ENCODE peak calls at places on chromosomes 11 and 22, in eight cellular contexts. D, X, A, E, Q, S, G and J are unnamed samples.

GRCh38 chr11:95697614-95698408 is 91.8 kb downstream of the FAM76B start:
- DNase-seq in D (no peak), X (no peak), A (no peak), E (no peak), Q (no peak), S (no peak), G (no peak), J (no peak)

GRCh38 chr11:11534981-11535380 is 86.8 kb downstream of the GALNT18 start:
- DNase-seq in D (no peak), X (no peak), A (no peak), E (no peak), Q (peak; percentile 41), S (no peak), G (no peak), J (no peak)

GRCh38 chr11:64150481-64151239 is 15.3 kb downstream of the MACROD1 start:
- DNase-seq in D (no peak), X (peak; percentile 70), A (no peak), E (no peak), Q (no peak), S (no peak), G (no peak), J (no peak)

GRCh38 chr11:100761806-100762205 is 74.7 kb downstream of the ARHGAP42 start:
- DNase-seq in D (no peak), X (no peak), A (no peak), E (no peak), Q (no peak), S (no peak), G (no peak), J (no peak)

GRCh38 chr11:82927264-82927880 is 25.8 kb downstream of the DDIAS start:
- DNase-seq in D (peak; percentile 19), X (no peak), A (no peak), E (no peak), Q (no peak), S (peak; percentile 52), G (peak; percentile 65), J (no peak)

GRCh38 chr11:118672865-118673264 is 6.6 kb downstream of the TREH start:
- DNase-seq in D (no peak), X (no peak), A (no peak), E (no peak), Q (no peak), S (peak; percentile 34), G (peak; percentile 31), J (no peak)

GRCh38 chr22:22520020-22520656 is at the start of gene ZNF280A:
- DNase-seq in D (peak; percentile 42), X (no peak), A (no peak), E (no peak), Q (no peak), S (peak; percentile 98), G (peak; percentile 87), J (no peak)

GRCh38 chr22:46010177-46010867 is 33.4 kb upstream of the WNT7B start:
- DNase-seq in D (no peak), X (no peak), A (no peak), E (peak; percentile 60), Q (no peak), S (no peak), G (no peak), J (peak; percentile 63)

GRCh38 chr11:64357904-64358535 is 942 bp upstream of the RPS6KA4 start:
- DNase-seq in D (no peak), X (peak; percentile 69), A (peak; percentile 32), E (peak; percentile 68), Q (no peak), S (peak; percentile 64), G (peak; percentile 56), J (no peak)

GRCh38 chr22:37641251-37641949 is 1.9 kb downstream of the SH3BP1 start:
- DNase-seq in D (no peak), X (no peak), A (peak; percentile 78), E (no peak), Q (peak; percentile 32), S (no peak), G (no peak), J (no peak)

GRCh38 chr11:45994421-45995341 is 72.2 kb downstream of the LARGE2 start:
- DNase-seq in D (no peak), X (no peak), A (no peak), E (no peak), Q (no peak), S (peak; percentile 78), G (no peak), J (no peak)

GRCh38 chr22:44815099-44816070 is 63.0 kb downstream of the ARHGAP8 start:
- DNase-seq in D (no peak), X (no peak), A (no peak), E (no peak), Q (no peak), S (no peak), G (no peak), J (no peak)

GRCh38 chr22:49307071-49307830 is 520.4 kb downstream of the BRD1 start:
- DNase-seq in D (no peak), X (peak; percentile 8), A (no peak), E (peak; percentile 53), Q (no peak), S (no peak), G (no peak), J (peak; percentile 48)

GRCh38 chr11:39442177-39442576 is 2017.3 kb downstream of the LRRC4C start:
- DNase-seq in D (no peak), X (no peak), A (no peak), E (no peak), Q (no peak), S (no peak), G (no peak), J (no peak)

GRCh38 chr11:132643239-132643638 is 889.1 kb downstream of the OPCML start:
- DNase-seq in D (no peak), X (no peak), A (no peak), E (no peak), Q (no peak), S (no peak), G (no peak), J (no peak)

GRCh38 chr11:106152013-106152412 is 74.6 kb downstream of the AASDHPPT start:
- DNase-seq in D (no peak), X (peak; percentile 29), A (no peak), E (no peak), Q (no peak), S (no peak), G (no peak), J (no peak)

GRCh38 chr11:75280227-75280671 is 39.7 kb downstream of the TPBGL start:
- DNase-seq in D (peak; percentile 78), X (peak; percentile 83), A (peak; percentile 83), E (peak; percentile 81), Q (peak; percentile 81), S (peak; percentile 85), G (peak; percentile 79), J (peak; percentile 89)

GRCh38 chr11:128302425-128303186 is 284.8 kb downstream of the ETS1 start:
- DNase-seq in D (no peak), X (no peak), A (peak; percentile 33), E (no peak), Q (no peak), S (no peak), G (no peak), J (no peak)

GRCh38 chr11:66349084-66349386 is 1.6 kb upstream of the B4GAT1 start:
- DNase-seq in D (no peak), X (no peak), A (no peak), E (no peak), Q (no peak), S (no peak), G (no peak), J (no peak)

GRCh38 chr11:66344550-66345315 is at the start of gene BRMS1:
- DNase-seq in D (peak; percentile 98), X (peak; percentile 99), A (peak; percentile 99), E (peak; percentile 99), Q (peak; percentile 97), S (peak; percentile 90), G (peak; percentile 98), J (peak; percentile 99)

GRCh38 chr11:66347425-66348276 is at the start of gene B4GAT1:
- DNase-seq in D (peak; percentile 93), X (peak; percentile 86), A (peak; percentile 89), E (peak; percentile 92), Q (peak; percentile 92), S (peak; percentile 90), G (peak; percentile 95), J (peak; percentile 96)

GRCh38 chr11:66345316-66345649 is 379 bp upstream of the BRMS1 start:
- DNase-seq in D (no peak), X (no peak), A (no peak), E (no peak), Q (no peak), S (no peak), G (no peak), J (no peak)

GRCh38 chr11:66346476-66347424 is 679 bp downstream of the B4GAT1 start:
- DNase-seq in D (no peak), X (peak; percentile 41), A (no peak), E (no peak), Q (peak; percentile 51), S (no peak), G (no peak), J (no peak)
- TF ChIP-seq EP300 in D (no peak), X (no peak), A (no peak), E (no peak), Q (no peak), S (no peak), G (no peak), J (no peak)

GRCh38 chr11:119793335-119793984 is 64.5 kb upstream of the NECTIN1 start:
- DNase-seq in D (no peak), X (no peak), A (no peak), E (no peak), Q (no peak), S (no peak), G (no peak), J (no peak)
- TF ChIP-seq CTCF in D (no peak), X (no peak), A (no peak), E (no peak), Q (no peak), S (no peak), G (no peak), J (no peak)

GRCh38 chr11:1458340-1459218 is 28.0 kb downstream of the MOB2 start:
- DNase-seq in D (peak; percentile 57), X (peak; percentile 82), A (peak; percentile 80), E (no peak), Q (peak; percentile 85), S (peak; percentile 89), G (peak; percentile 55), J (peak; percentile 96)
- TF ChIP-seq EP300 in D (peak; percentile 84), X (no peak), A (no peak), E (no peak), Q (no peak), S (no peak), G (no peak), J (no peak)

DNA sequence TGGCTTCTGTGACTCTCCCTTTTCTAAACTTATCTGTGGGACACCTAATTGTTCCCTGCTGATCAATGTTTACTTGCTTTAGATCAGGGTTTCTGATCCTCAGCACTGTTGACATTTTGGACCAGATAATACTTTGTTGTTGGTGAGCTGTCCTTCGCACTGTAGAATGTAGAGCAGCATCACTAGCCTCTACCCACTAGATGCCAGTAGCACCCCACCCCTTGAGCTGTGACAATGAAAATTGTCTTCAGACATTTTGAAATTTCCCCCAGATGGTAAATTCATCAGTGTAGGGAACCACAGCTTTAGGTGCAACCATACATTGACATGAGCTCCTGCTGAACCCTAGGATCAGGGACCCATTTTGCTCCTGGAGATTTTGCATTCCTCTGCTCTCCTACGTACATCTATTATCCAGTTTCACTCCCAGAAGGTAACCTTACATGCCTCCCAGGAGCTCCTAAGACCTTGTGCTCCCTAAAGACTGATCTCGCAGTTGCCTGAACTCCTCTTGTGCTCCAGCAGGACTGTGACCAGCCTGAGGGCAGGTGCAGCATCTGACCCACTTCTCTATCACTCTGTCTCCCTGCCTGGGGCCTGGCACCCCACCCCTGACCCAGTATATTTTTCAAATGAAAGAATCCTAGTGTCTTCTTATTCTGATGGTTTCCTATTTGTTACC is 107.8 kb downstream of the FAR1 start:
- DNase-seq in D (no peak), X (no peak), A (no peak), E (no peak), Q (no peak), S (no peak), G (peak; percentile 3), J (no peak)
- TF ChIP-seq CTCF in D (no peak), X (no peak), A (peak; percentile 6), E (no peak), Q (no peak), S (peak; percentile 61), G (peak; percentile 13), J (no peak)

GRCh38 chr11:36818410-36818809 is 220.4 kb upstream of the RAG2 start:
- DNase-seq in D (no peak), X (no peak), A (peak; percentile 8), E (no peak), Q (no peak), S (no peak), G (peak; percentile 37), J (no peak)
- TF ChIP-seq EP300 in D (no peak), X (no peak), A (no peak), E (no peak), Q (no peak), S (no peak), G (no peak), J (no peak)